ENCODE peak calls at places on chromosomes 11 and 22, in four cellular contexts. B, J, D and M are unnamed samples.

GRCh38 chr11:73158356-73159051 is 16.4 kb upstream of the FCHSD2 start:
- DNase-seq in B (no peak), J (no peak), D (no peak), M (no peak)

GRCh38 chr11:71477637-71478011 is 24.6 kb downstream of the NADSYN1 start:
- DNase-seq in B (peak; percentile 65), J (no peak), D (no peak), M (no peak)

GRCh38 chr11:98589975-98590374 is 430.8 kb upstream of the CNTN5 start:
- DNase-seq in B (no peak), J (no peak), D (no peak), M (no peak)

GRCh38 chr11:96282846-96283245 is 60.1 kb downstream of the MAML2 start:
- DNase-seq in B (no peak), J (no peak), D (no peak), M (no peak)

GRCh38 chr11:57514538-57515331 is 767 bp downstream of the SLC43A1 start:
- DNase-seq in B (peak; percentile 70), J (peak; percentile 17), D (peak; percentile 26), M (peak; percentile 19)

GRCh38 chr11:10809373-10810199 is 860 bp upstream of the EIF4G2 start:
- DNase-seq in B (peak; percentile 84), J (peak; percentile 57), D (peak; percentile 23), M (no peak)

GRCh38 chr11:29093416-29093815 is 923.4 kb downstream of the KCNA4 start:
- DNase-seq in B (no peak), J (no peak), D (no peak), M (no peak)

GRCh38 chr22:45617948-45618347 is 53.7 kb upstream of the ATXN10 start:
- DNase-seq in B (no peak), J (no peak), D (no peak), M (no peak)

GRCh38 chr11:56849852-56850251 is 101.4 kb upstream of the OR9G4 start:
- DNase-seq in B (no peak), J (no peak), D (no peak), M (no peak)

GRCh38 chr11:103110406-103110805 is 1.2 kb downstream of the DYNC2H1 start:
- DNase-seq in B (no peak), J (no peak), D (no peak), M (no peak)

GRCh38 chr11:13337986-13338436 is 60.4 kb downstream of the BMAL1 start:
- DNase-seq in B (no peak), J (no peak), D (no peak), M (no peak)

GRCh38 chr11:84345597-84345996 is 1059.4 kb upstream of the CCDC90B start:
- DNase-seq in B (no peak), J (no peak), D (no peak), M (no peak)

GRCh38 chr11:114279778-114280532 is 16.2 kb upstream of the NNMT start:
- DNase-seq in B (no peak), J (no peak), D (no peak), M (no peak)

GRCh38 chr11:3340025-3340424 is 38.9 kb downstream of the ZNF195 start:
- DNase-seq in B (peak; percentile 89), J (no peak), D (no peak), M (no peak)

GRCh38 chr11:123704341-123704740 is 37.1 kb downstream of the ZNF202 start:
- DNase-seq in B (peak; percentile 43), J (no peak), D (no peak), M (no peak)

GRCh38 chr11:127105578-127105977 is 105.0 kb upstream of the KIRREL3 start:
- DNase-seq in B (no peak), J (no peak), D (no peak), M (no peak)

GRCh38 chr11:57777969-57778317 is 16.3 kb downstream of the CTNND1 start:
- DNase-seq in B (peak; percentile 66), J (no peak), D (no peak), M (no peak)

GRCh38 chr11:112481893-112482292 is 221.2 kb upstream of the PLET1 start:
- DNase-seq in B (peak; percentile 40), J (no peak), D (no peak), M (no peak)